ENCODE peak calls at places on chromosomes 7 and 10, in five cellular contexts. J is AG08396, X is neural progenitor cell, E is Caki2, Y is heart right ventricle. L is an unnamed sample.
A peak's percentile ranks its signal among the peaks of the same experiment; 100 is the strongest.

GRCh38 chr7:122688385-122688998 is 10.4 kb downstream of the RNF133 start:
- DNase-seq in E (no peak), Y (no peak), X (no peak), J (no peak), L (no peak)

GRCh38 chr10:98377536-98377935 is 37.4 kb downstream of the PYROXD2 start:
- DNase-seq in E (no peak), X (no peak), Y (no peak), J (no peak), L (no peak)

GRCh38 chr10:12181065-12181775 is 14.5 kb downstream of the NUDT5 start:
- DNase-seq in X (no peak), E (no peak), J (no peak), Y (no peak), L (peak; percentile 34)

GRCh38 chr10:109451879-109452278 is 471.4 kb downstream of the XPNPEP1 start:
- DNase-seq in Y (no peak), E (no peak), X (no peak), J (no peak), L (no peak)

GRCh38 chr7:157434701-157435100 is 97.9 kb downstream of the DNAJB6 start:
- DNase-seq in J (no peak), E (no peak), X (no peak), Y (no peak), L (no peak)

GRCh38 chr7:95690367-95690947 is 81.9 kb upstream of the DYNC1I1 start:
- DNase-seq in X (peak; percentile 63), Y (peak; percentile 16), J (peak; percentile 15), E (peak; percentile 74), L (no peak)

GRCh38 chr7:107960306-107960705 is 42.7 kb downstream of the LAMB1 start:
- DNase-seq in E (no peak), X (no peak), J (no peak), Y (no peak), L (no peak)

GRCh38 chr7:17559388-17559787 is 260.9 kb downstream of the AHR start:
- DNase-seq in X (no peak), Y (no peak), E (no peak), J (no peak), L (no peak)

GRCh38 chr10:72126184-72126871 is 38.0 kb upstream of the SPOCK2 start:
- DNase-seq in E (peak; percentile 33), Y (no peak), X (peak; percentile 40), J (peak; percentile 33), L (no peak)

L was measured in activated naive CD8-positive, alpha-beta T cell treated with anti-CD3 and anti-CD28 coated beads, Interleukin-2, amount 50 U/mL, for 16 hours.